ENCODE peak calls at places on chromosomes 2 and 18, in ten cellular contexts. R is spleen, C is IMR-90, G is GM12892, E is A549, S is heart left ventricle, K is breast epithelium, J is Peyer's patch, I is body of pancreas, Z is endothelial cell of umbilical vein. L is an unnamed sample.

GRCh38 chr2:104368089-104368488 is 485.8 kb upstream of the POU3F3 start:
- DNase-seq in K (no peak), J (no peak), C (no peak), Z (no peak), I (no peak), S (no peak), G (no peak), E (no peak), R (no peak), L (no peak)

GRCh38 chr18:46340716-46341115 is 236.5 kb downstream of the HAUS1 start:
- DNase-seq in Z (no peak), J (no peak), K (no peak), S (no peak), E (no peak), R (peak; percentile 45), I (no peak), C (no peak), G (no peak), L (no peak)

GRCh38 chr2:45755585-45756330 is 104.3 kb downstream of the PRKCE start:
- DNase-seq in J (no peak), I (no peak), Z (no peak), E (no peak), K (no peak), R (no peak), S (no peak), G (no peak), C (peak; percentile 90), L (no peak)

GRCh38 chr18:926946-927345 is 22.3 kb downstream of the ADCYAP1 start:
- DNase-seq in G (no peak), C (no peak), K (no peak), S (no peak), J (no peak), R (no peak), E (no peak), Z (no peak), I (no peak), L (no peak)

GRCh38 chr2:65660340-65660739 is 227.9 kb upstream of the SPRED2 start:
- DNase-seq in Z (peak; percentile 35), J (no peak), K (no peak), I (no peak), R (no peak), S (no peak), C (peak; percentile 10), E (no peak), G (no peak), L (no peak)

GRCh38 chr2:119644186-119644585 is 34.8 kb upstream of the TMEM177 start:
- DNase-seq in I (no peak), G (no peak), E (no peak), S (no peak), R (no peak), C (peak; percentile 47), K (no peak), Z (peak; percentile 72), J (no peak), L (no peak)

GRCh38 chr2:217289153-217289908 is 429.5 kb upstream of the TNP1 start:
- DNase-seq in C (peak; percentile 39), Z (no peak), R (no peak), K (no peak), J (no peak), G (no peak), I (no peak), S (no peak), E (no peak), L (no peak)

GRCh38 chr2:168165418-168165817 is 82.0 kb downstream of the STK39 start:
- DNase-seq in E (no peak), R (no peak), I (no peak), C (no peak), J (no peak), S (no peak), K (no peak), G (no peak), Z (peak; percentile 61), L (no peak)

GRCh38 chr2:39696072-39696471 is 30.4 kb downstream of the TMEM178A start:
- DNase-seq in I (no peak), K (no peak), J (no peak), Z (peak; percentile 60), G (no peak), E (no peak), S (peak; percentile 23), C (peak; percentile 93), R (no peak), L (no peak)

GRCh38 chr2:68548396-68548795 is 81.0 kb downstream of the APLF start:
- DNase-seq in C (peak; percentile 75), K (no peak), I (no peak), G (no peak), J (no peak), Z (no peak), E (no peak), R (no peak), S (no peak), L (no peak)

GRCh38 chr2:11129598-11130449 is 25.4 kb upstream of the SLC66A3 start:
- DNase-seq in J (peak; percentile 92), E (peak; percentile 59), K (peak; percentile 65), I (peak; percentile 87), C (no peak), Z (no peak), R (peak; percentile 94), G (peak; percentile 50), S (peak; percentile 54), L (peak; percentile 65)

GRCh38 chr18:39698436-39698835 is 2132.8 kb upstream of the CELF4 start:
- DNase-seq in R (no peak), E (no peak), Z (no peak), I (no peak), J (no peak), S (no peak), G (no peak), K (no peak), C (no peak), L (no peak)

GRCh38 chr18:50196261-50196660 is 1.3 kb upstream of the MYO5B start:
- DNase-seq in C (no peak), S (no peak), I (no peak), E (no peak), J (no peak), G (no peak), R (no peak), K (no peak), Z (no peak), L (no peak)

GRCh38 chr2:1995086-1995485 is 250.8 kb upstream of the PXDN start:
- DNase-seq in Z (no peak), J (no peak), I (no peak), C (no peak), G (no peak), S (no peak), E (no peak), K (no peak), R (no peak), L (no peak)

DNA sequence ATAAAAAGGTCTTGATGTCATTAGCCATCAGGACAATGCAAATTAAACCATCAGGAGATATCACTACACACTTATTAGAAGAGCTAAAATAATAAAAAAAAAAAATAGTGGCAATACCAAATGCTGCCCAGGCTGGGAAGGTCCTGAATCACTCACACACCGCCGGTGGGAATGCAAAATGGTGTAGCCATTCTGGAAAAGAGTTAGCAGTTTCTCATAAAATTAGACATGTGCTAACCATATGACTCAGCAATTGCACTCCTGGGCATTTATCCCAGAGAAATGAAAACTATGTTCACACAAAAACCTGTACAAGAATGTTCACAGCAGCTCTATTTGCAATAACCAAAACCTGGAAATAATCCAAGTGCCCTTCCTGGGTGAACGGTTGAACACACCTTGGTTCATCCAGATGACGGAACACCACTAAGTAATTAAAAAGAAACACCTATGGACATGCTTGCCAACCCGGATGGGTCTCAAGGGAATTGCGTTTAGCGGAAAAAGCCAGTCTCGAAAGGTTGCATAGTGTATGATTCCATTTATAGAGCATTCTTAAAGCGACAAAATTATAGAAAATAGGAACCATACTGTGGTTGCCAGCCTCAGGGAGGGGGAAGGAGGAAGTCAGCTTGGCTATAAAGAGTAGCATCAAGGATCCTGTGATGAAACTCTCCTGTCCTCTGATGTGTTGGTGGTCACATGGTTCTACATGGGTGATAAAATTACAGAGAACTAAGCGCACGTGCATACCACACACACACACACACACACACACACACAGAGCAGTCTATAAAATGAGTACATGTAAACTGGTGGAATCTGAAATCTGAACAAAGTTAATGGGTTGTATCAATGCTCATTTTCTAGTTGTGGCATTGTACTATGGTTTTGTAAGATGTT is 4.6 kb downstream of the MBP start:
- DNase-seq in G (no peak), S (no peak), K (no peak), Z (no peak), C (peak; percentile 89), I (peak; percentile 58), J (peak; percentile 71), R (no peak), E (no peak), L (no peak)
- TF ChIP-seq POLR2A in G (peak; percentile 65), S (no peak), K (no peak), Z (no peak), C (no peak), I (no peak), J (no peak), R (no peak), E (no peak), L (peak; percentile 22)

GRCh38 chr2:42007596-42007995 is 40.2 kb upstream of the PKDCC start:
- DNase-seq in K (no peak), S (no peak), G (no peak), E (no peak), J (no peak), R (no peak), I (no peak), C (no peak), Z (no peak), L (no peak)
- TF ChIP-seq POLR2A in K (no peak), S (no peak), G (no peak), E (no peak), J (no peak), R (no peak), I (no peak), C (no peak), Z (no peak), L (no peak)

GRCh38 chr2:62309465-62310091 is 113.7 kb downstream of the B3GNT2 start:
- DNase-seq in I (no peak), G (no peak), C (no peak), Z (peak; percentile 63), E (no peak), J (no peak), R (no peak), S (no peak), K (no peak), L (no peak)
- TF ChIP-seq POLR2A in I (no peak), G (peak; percentile 64), C (no peak), Z (no peak), E (no peak), J (no peak), R (no peak), S (no peak), K (no peak), L (no peak)

DNA sequence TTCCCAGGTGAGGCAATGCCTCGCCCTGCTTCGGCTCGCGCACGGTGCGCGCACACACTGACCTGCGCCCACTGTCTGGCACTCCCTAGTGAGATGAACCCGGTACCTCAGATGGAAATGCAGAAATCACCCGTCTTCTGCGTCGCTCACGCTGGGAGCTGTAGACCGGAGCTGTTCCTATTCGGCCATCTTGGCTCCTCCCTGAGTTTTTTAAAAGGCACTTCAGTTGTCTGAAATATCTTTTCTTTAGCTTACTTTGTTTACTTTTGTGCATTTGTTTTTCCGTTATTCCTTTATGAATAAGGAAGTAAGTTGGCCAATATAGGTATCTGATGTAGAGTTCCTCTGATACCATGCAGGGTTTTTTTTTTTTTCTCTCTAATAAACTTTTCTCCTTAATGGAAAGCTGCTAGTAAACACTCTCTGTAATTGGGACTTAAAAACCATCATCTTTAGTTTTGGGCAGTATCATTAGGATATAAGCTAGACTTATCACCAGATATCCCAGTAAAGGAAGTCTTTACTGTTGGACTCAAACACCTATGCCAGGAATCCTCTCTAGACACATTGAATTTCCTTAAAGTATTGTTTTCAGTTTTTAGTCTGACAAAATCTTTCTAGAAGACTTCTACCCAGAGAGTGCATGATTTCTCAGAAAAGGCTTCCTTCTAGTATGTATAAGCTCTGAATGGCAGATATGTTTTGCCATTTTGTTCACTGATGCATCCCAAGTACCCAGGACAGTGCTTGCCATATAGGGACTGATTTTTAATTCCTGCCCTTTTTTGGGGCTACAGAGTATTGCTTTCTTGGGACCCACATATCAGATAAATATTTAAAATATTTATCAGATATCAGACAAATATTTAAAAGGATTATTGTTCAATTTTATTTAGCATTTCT is 35.8 kb upstream of the DYSF start:
- DNase-seq in J (no peak), C (no peak), I (no peak), K (no peak), G (no peak), S (no peak), R (no peak), Z (peak; percentile 20), E (peak; percentile 10), L (no peak)
- TF ChIP-seq POLR2A in J (no peak), C (no peak), I (no peak), K (no peak), G (no peak), S (no peak), R (no peak), Z (no peak), E (no peak), L (no peak)

L was measured in right lobe of liver.